ENCODE peak calls at places on chromosome 2, in five cellular contexts. Q, Z, I, K and X are unnamed samples.

GRCh38 chr2:109660046-109660860 is 46.1 kb downstream of the SOWAHC start:
- DNase-seq in Q (no peak), Z (no peak), I (no peak), K (no peak), X (no peak)

GRCh38 chr2:63840081-63840784 is 1.5 kb upstream of the UGP2 start:
- DNase-seq in I (no peak), K (peak; percentile 91), Q (no peak), Z (no peak), X (no peak)

GRCh38 chr2:217489145-217489960 is 513.4 kb downstream of the TNS1 start:
- DNase-seq in Z (no peak), K (peak; percentile 31), Q (no peak), I (no peak), X (no peak)

GRCh38 chr2:21411796-21412195 is 288.0 kb downstream of the TDRD15 start:
- DNase-seq in Z (no peak), K (no peak), I (no peak), Q (no peak), X (no peak)

GRCh38 chr2:104025296-104025695 is 828.6 kb upstream of the POU3F3 start:
- DNase-seq in I (no peak), Z (no peak), Q (no peak), K (no peak), X (no peak)

GRCh38 chr2:239252433-239253200 is 148.2 kb downstream of the HDAC4 start:
- DNase-seq in Z (no peak), Q (no peak), I (peak; percentile 78), K (no peak), X (no peak)

GRCh38 chr2:216920150-216920846 is 60.4 kb upstream of the TNP1 start:
- DNase-seq in Q (no peak), Z (peak; percentile 32), I (no peak), K (no peak), X (no peak)

GRCh38 chr2:144490857-144491256 is 29.1 kb downstream of the ZEB2 start:
- DNase-seq in Z (no peak), I (no peak), Q (no peak), K (no peak), X (no peak)

GRCh38 chr2:96542357-96542977 is 5.9 kb downstream of the ARID5A start:
- DNase-seq in K (no peak), I (no peak), Q (no peak), Z (no peak), X (no peak)

GRCh38 chr2:111627256-111627655 is 256.7 kb downstream of the ANAPC1 start:
- DNase-seq in Z (no peak), K (no peak), Q (no peak), I (no peak), X (no peak)

GRCh38 chr2:47211497-47212011 is 56.4 kb upstream of the STPG4 start:
- DNase-seq in Q (no peak), K (no peak), Z (no peak), I (no peak), X (no peak)

GRCh38 chr2:149329068-149329467 is 1.3 kb upstream of the LYPD6 start:
- DNase-seq in Z (no peak), Q (no peak), I (no peak), K (no peak), X (no peak)

GRCh38 chr2:12455626-12456025 is 261.1 kb upstream of the TRIB2 start:
- DNase-seq in K (no peak), Z (no peak), Q (no peak), I (no peak), X (no peak)

GRCh38 chr2:187194049-187194448 is 254.0 kb downstream of the CALCRL start:
- DNase-seq in K (no peak), Q (no peak), I (no peak), Z (no peak), X (no peak)

GRCh38 chr2:237304763-237305514 is 109.0 kb downstream of the COL6A3 start:
- DNase-seq in Q (no peak), K (no peak), I (no peak), Z (no peak), X (no peak)

GRCh38 chr2:143162997-143163396 is 33.8 kb downstream of the ARHGAP15 start:
- DNase-seq in I (no peak), Q (no peak), K (no peak), Z (no peak), X (no peak)

GRCh38 chr2:131046580-131047274 is 46.5 kb downstream of the FAM168B start:
- DNase-seq in K (no peak), Z (no peak), Q (no peak), I (peak; percentile 60), X (no peak)

GRCh38 chr2:176443941-176444340 is 174.7 kb downstream of the MTX2 start:
- DNase-seq in Z (no peak), I (no peak), K (no peak), Q (no peak), X (no peak)

GRCh38 chr2:171595896-171596295 is 73.6 kb downstream of the CYBRD1 start:
- DNase-seq in K (no peak), Z (no peak), Q (no peak), I (no peak), X (no peak)

GRCh38 chr2:68757081-68757480 is 22.5 kb downstream of the ARHGAP25 start:
- DNase-seq in I (no peak), Q (no peak), Z (no peak), K (no peak), X (no peak)

GRCh38 chr2:231058761-231059550 is 2.3 kb downstream of the PSMD1 start:
- DNase-seq in Z (no peak), Q (no peak), K (no peak), I (no peak), X (no peak)

GRCh38 chr2:82599021-82599420 is 1860.1 kb downstream of the SUCLG1 start:
- DNase-seq in I (no peak), Q (no peak), K (no peak), Z (no peak), X (no peak)

GRCh38 chr2:149342509-149342908 is 12.1 kb downstream of the LYPD6 start:
- DNase-seq in K (no peak), I (no peak), Z (no peak), Q (no peak), X (no peak)

GRCh38 chr2:7437716-7438648 is 520.8 kb downstream of the RNF144A start:
- DNase-seq in K (no peak), I (no peak), Z (no peak), Q (no peak), X (no peak)

GRCh38 chr2:24050041-24050655 is 607 bp downstream of the FKBP1B start:
- DNase-seq in K (peak; percentile 65), Q (no peak), Z (no peak), I (peak; percentile 77), X (no peak)

GRCh38 chr2:24016376-24016761 is 6.5 kb downstream of the MFSD2B start:
- DNase-seq in Q (no peak), Z (no peak), K (no peak), I (no peak), X (no peak)

GRCh38 chr2:180960982-180961381 is 19.4 kb upstream of the UBE2E3 start:
- DNase-seq in Q (no peak), I (no peak), K (no peak), Z (no peak), X (no peak)

GRCh38 chr2:71256421-71256820 is 29.5 kb upstream of the PAIP2B start:
- DNase-seq in Z (no peak), Q (no peak), I (no peak), K (no peak), X (no peak)

DNA sequence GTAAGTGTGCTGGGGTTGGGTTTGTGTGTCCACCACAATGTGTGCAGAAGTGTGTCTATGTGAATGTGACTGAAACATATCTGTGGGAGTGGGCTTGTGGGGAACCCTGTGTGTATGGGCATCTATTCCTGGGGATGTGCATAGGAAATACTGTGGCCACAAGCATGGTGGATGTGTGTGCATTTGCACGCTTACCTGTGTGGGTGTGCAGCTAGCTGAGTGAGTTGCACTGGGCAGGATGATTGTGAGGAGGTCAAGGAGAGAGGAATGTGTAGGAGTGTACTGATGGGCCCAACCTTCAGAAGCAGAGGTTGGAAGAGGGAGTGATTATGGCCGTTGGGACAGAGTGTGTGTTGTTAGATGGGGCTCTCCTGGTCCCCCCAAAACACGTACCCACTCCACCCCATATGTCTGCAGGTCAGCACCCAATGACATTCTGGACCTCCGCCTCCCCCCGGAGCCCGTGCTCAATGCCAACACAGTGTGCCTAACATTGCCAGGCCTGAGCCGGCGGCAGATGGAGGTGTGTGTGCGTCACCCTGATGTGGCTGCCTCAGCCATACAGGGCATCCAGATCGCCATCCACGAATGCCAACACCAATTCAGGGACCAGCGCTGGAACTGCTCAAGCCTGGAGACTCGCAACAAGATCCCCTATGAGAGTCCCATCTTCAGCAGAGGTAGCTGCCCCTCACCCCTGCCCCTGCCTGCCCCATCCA is 1.3 kb downstream of the WNT10A start:
- DNase-seq in K (no peak), Z (no peak), I (peak; percentile 58), Q (no peak), X (no peak)
- H3K4me3 ChIP-seq in K (no peak overlapping the region), Z (no peak overlapping the region), I (no peak overlapping the region), Q (no peak overlapping the region), X (no peak overlapping the region)

GRCh38 chr2:15943378-15943851 is 3.1 kb downstream of the MYCN start:
- DNase-seq in I (no peak), Q (no peak), K (peak; percentile 85), Z (no peak), X (no peak)

GRCh38 chr2:15941483-15941853 is 1.1 kb downstream of the MYCN start:
- DNase-seq in Q (no peak), Z (no peak), K (peak; percentile 83), I (no peak), X (peak; percentile 4)

GRCh38 chr2:15940661-15941482 is 522 bp downstream of the MYCN start:
- DNase-seq in K (peak; percentile 76), I (no peak), Q (no peak), Z (no peak), X (no peak)

GRCh38 chr2:15942711-15943345 is 2.5 kb downstream of the MYCN start:
- DNase-seq in Q (no peak), Z (no peak), I (no peak), K (peak; percentile 45), X (no peak)

GRCh38 chr2:15941970-15942710 is 1.8 kb downstream of the MYCN start:
- DNase-seq in Z (no peak), I (peak; percentile 79), K (peak; percentile 64), Q (no peak), X (no peak)
- H3K4me3 ChIP-seq in Z (peak overlapping the region; percentile 43), I (peak overlapping the region; percentile 72), K (peak overlapping the region; percentile 78), Q (no peak overlapping the region), X (peak overlapping the region; percentile 46)

DNA sequence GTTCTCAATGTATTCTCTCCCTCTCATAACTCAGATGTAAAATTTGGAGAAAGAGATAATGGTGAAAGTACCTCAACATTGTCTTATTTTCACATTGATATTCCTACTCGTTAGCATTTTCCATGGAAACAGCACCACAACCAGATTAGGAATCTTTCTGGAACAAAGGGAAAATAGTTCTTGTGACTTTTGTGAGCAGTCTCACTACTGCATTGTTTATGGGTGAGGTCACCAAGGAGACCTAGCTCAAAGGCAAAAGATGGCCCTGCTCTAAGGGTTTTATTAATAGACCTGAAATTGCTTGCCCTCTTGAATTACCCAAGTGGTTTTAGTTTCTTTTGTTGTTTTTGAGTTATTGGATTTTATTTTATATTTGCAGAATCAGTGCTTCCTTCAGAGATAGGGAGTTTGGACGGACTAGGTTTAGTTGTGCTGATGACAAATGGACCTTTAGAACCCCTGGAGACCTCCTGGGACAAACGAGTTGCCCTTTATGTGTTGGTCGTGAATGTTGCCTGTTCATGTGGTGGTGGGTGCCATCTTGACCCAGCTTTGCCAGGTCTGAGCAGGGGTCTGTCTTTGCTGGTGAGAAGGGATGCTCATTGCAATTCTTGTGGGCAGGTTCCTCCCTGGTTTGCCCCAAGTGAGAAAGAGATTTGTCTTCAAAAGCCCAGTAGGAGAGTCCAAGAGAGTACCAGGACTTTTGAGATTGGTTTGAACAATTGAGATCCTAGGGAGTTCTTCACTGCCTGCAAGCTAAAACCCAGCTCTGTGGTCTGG is 58.1 kb downstream of the INPP4A start:
- DNase-seq in Z (no peak), Q (no peak), K (no peak), I (no peak), X (no peak)
- H3K4me3 ChIP-seq in Z (no peak overlapping the region), Q (no peak overlapping the region), K (no peak overlapping the region), I (no peak overlapping the region), X (no peak overlapping the region)

GRCh38 chr2:160269803-160270570 is 69.9 kb upstream of the ITGB6 start:
- DNase-seq in K (peak; percentile 93), Z (peak; percentile 68), Q (peak; percentile 62), I (peak; percentile 97), X (peak; percentile 53)
- H3K4me3 ChIP-seq in K (peak overlapping the region; percentile 40), Z (peak overlapping the region; percentile 36), Q (peak overlapping the region; percentile 46), I (peak overlapping the region; percentile 64), X (peak overlapping the region; percentile 59)